ENCODE peak calls at places on chromosomes 12 and 14, in nine cellular contexts. F is neural crest cell, U is ovary, R is GM23338, B is astrocyte, G is fibroblast of the aortic adventitia, L is K562, O is psoas muscle, E is neural progenitor cell. S is an unnamed sample.

GRCh38 chr14:73269729-73270651 is 32.7 kb downstream of the PAPLN start:
- DNase-seq in B (peak; percentile 20), G (peak; percentile 35), F (peak; percentile 25), L (no peak), O (peak; percentile 75), R (peak; percentile 78), E (peak; percentile 53), U (peak; percentile 49), S (no peak)

GRCh38 chr12:51028811-51029146 is 2.6 kb upstream of the SLC11A2 start:
- DNase-seq in F (no peak), G (peak; percentile 46), U (no peak), L (no peak), R (no peak), E (no peak), B (no peak), O (no peak), S (no peak)

GRCh38 chr12:84772281-84772680 is 140.3 kb downstream of the SLC6A15 start:
- DNase-seq in G (peak; percentile 11), B (peak; percentile 61), F (no peak), R (no peak), U (no peak), E (no peak), O (no peak), L (no peak), S (no peak)

GRCh38 chr12:32698285-32698684 is 19.2 kb downstream of the DNM1L start:
- DNase-seq in R (peak; percentile 41), O (no peak), E (peak; percentile 25), L (no peak), B (no peak), U (no peak), G (no peak), F (no peak), S (no peak)

GRCh38 chr14:21054123-21054767 is 3.4 kb upstream of the RNASE8 start:
- DNase-seq in G (no peak), L (no peak), F (no peak), U (no peak), R (peak; percentile 27), E (no peak), B (no peak), O (no peak), S (no peak)

GRCh38 chr14:103334644-103335603 is 887 bp downstream of the EIF5 start:
- DNase-seq in R (no peak), U (peak; percentile 84), E (peak; percentile 78), B (peak; percentile 63), F (peak; percentile 29), L (peak; percentile 72), G (peak; percentile 63), O (peak; percentile 92), S (peak; percentile 55)

GRCh38 chr14:65002586-65003210 is 16.0 kb downstream of the FNTB start:
- DNase-seq in B (peak; percentile 72), U (no peak), L (no peak), O (no peak), F (no peak), G (peak; percentile 62), E (no peak), R (no peak), S (no peak)

GRCh38 chr14:99601301-99601945 is 2.6 kb downstream of the CCDC85C start:
- DNase-seq in O (no peak), U (no peak), L (no peak), B (peak; percentile 59), G (peak; percentile 58), E (no peak), R (no peak), F (no peak), S (no peak)

GRCh38 chr14:20631821-20632389 is 9.6 kb downstream of the OR6S1 start:
- DNase-seq in O (peak; percentile 82), G (peak; percentile 61), L (peak; percentile 29), B (peak; percentile 20), R (peak; percentile 68), U (peak; percentile 81), E (peak; percentile 71), F (no peak), S (peak; percentile 62)

GRCh38 chr12:120229071-120229582 is 28.2 kb upstream of the RPLP0 start:
- DNase-seq in R (peak; percentile 75), G (no peak), O (no peak), U (peak; percentile 46), B (no peak), F (no peak), L (peak; percentile 77), E (no peak), S (no peak)

GRCh38 chr12:109273354-109273753 is 35.7 kb downstream of the FOXN4 start:
- DNase-seq in O (no peak), L (no peak), F (no peak), R (peak; percentile 74), G (no peak), B (no peak), E (peak; percentile 55), U (no peak), S (no peak)

GRCh38 chr14:20469890-20470858 is 968 bp downstream of the PNP start:
- DNase-seq in E (peak; percentile 38), G (peak; percentile 58), O (no peak), U (peak; percentile 33), F (no peak), R (peak; percentile 48), B (peak; percentile 57), L (no peak), S (no peak)

GRCh38 chr12:88299567-88300101 is 157.5 kb downstream of the TMTC3 start:
- DNase-seq in O (no peak), L (peak; percentile 13), U (no peak), F (no peak), B (peak; percentile 99), E (no peak), R (no peak), G (peak; percentile 95), S (no peak)

GRCh38 chr14:50978888-50979287 is 34.6 kb upstream of the PYGL start:
- DNase-seq in B (no peak), R (no peak), E (no peak), U (no peak), F (no peak), G (no peak), L (no peak), O (no peak), S (no peak)

GRCh38 chr14:103021817-103022668 is 35.3 kb downstream of the CDC42BPB start:
- DNase-seq in E (no peak), L (no peak), U (no peak), R (no peak), B (no peak), G (peak; percentile 16), O (no peak), F (no peak), S (no peak)

GRCh38 chr14:85528882-85529585 is 910 bp upstream of the FLRT2 start:
- DNase-seq in G (peak; percentile 84), L (no peak), U (peak; percentile 35), E (peak; percentile 48), F (peak; percentile 5), R (peak; percentile 25), O (peak; percentile 30), B (peak; percentile 77), S (no peak)
- TF ChIP-seq CTCF in G (no peak), L (no peak), U (no peak), E (no peak), F (peak; percentile 8), R (no peak), O (no peak), B (no peak), S (no peak)

DNA sequence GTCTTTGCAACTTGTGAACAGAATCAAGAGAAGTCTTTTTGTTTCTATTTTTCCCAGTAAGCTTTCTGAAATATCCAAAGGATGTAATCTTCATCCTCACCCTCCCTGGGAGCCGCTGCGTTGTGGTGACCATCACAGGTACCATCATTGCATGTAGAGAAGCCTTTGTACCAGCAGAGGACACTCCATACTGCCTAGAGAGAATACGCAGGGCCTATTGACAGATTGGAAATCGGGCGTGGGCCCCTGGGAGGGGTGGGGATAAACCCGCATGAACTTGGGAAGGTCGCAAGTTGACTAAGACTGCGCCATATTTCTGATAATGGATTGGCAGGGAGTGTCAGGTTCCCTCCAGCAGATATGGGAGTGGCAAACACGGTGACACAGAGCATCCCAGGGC is 12.7 kb downstream of the KRT1 start:
- DNase-seq in G (no peak), O (no peak), F (no peak), U (no peak), B (no peak), R (peak; percentile 47), L (peak; percentile 35), E (peak; percentile 40), S (no peak)
- TF ChIP-seq CTCF in G (peak; percentile 38), O (no peak), F (no peak), U (no peak), B (no peak), R (peak; percentile 57), L (peak; percentile 70), E (peak; percentile 50), S (no peak)

GRCh38 chr14:88599761-88600439 is 37.1 kb downstream of the ZC3H14 start:
- DNase-seq in G (no peak), O (no peak), E (no peak), L (no peak), U (no peak), R (no peak), F (no peak), B (no peak), S (no peak)
- TF ChIP-seq CTCF in G (no peak), O (no peak), E (no peak), L (no peak), U (no peak), R (no peak), F (no peak), B (no peak), S (no peak)

GRCh38 chr12:53325539-53326061 is 4.2 kb upstream of the AAAS start:
- DNase-seq in U (peak; percentile 45), L (no peak), B (no peak), O (peak; percentile 74), R (peak; percentile 53), G (no peak), F (peak; percentile 44), E (peak; percentile 70), S (no peak)

GRCh38 chr12:53328043-53328435 is 6.6 kb upstream of the AAAS start:
- DNase-seq in E (peak; percentile 39), O (peak; percentile 22), L (peak; percentile 54), R (peak; percentile 78), U (no peak), G (no peak), B (no peak), F (no peak), S (no peak)

GRCh38 chr12:53324779-53325538 is 3.5 kb upstream of the AAAS start:
- DNase-seq in O (peak; percentile 97), L (peak; percentile 94), F (peak; percentile 83), E (peak; percentile 90), R (peak; percentile 95), B (peak; percentile 71), U (peak; percentile 93), G (peak; percentile 90), S (peak; percentile 87)

GRCh38 chr12:53326460-53327185 is 5.2 kb upstream of the AAAS start:
- DNase-seq in F (no peak), G (no peak), R (peak; percentile 33), E (peak; percentile 49), L (peak; percentile 28), B (no peak), U (no peak), O (peak; percentile 6), S (no peak)

DNA sequence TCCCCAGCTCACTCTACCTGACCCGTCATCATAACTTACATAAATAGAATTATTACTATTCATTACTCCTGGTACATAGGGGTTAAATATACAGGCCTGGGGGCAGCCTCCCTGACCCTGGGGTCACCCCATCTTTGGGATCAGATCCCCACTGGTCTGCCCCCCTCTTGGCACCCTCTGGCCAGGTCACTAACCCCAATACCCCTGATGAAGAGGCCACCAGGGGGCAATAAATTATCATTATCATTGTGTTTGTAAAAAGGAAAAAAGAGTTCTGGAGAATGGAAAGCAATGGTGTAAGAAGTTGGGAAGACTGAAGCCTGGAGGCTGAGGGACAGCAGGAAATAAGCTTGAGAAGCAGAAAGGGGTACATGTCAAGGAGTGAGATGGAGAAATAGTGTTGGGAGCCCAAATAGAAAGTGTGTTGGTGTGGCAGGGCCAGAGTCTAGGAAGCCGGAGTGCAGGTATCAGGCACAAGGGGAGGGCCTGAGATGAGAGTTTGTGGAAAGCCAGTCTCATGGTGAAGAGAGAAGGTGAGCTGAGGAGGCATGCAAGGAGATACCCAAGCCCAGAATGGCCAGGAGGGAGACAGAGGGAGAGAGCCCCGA is 6.1 kb upstream of the AAAS start:
- DNase-seq in B (no peak), E (no peak), L (peak; percentile 56), F (no peak), O (peak; percentile 40), R (peak; percentile 47), U (no peak), G (peak; percentile 33), S (no peak)
- TF ChIP-seq CTCF in B (no peak), E (peak; percentile 30), L (peak; percentile 55), F (peak; percentile 39), O (peak; percentile 16), R (peak; percentile 43), U (no peak), G (peak; percentile 34), S (no peak)

S was measured in prostate gland.